ENCODE peak calls at places on chromosomes 13 and 19, in eight cellular contexts. E is left ventricle myocardium superior; W is HS-5; Q is GOT3; K is AG08395; L is activated naive CD8-positive, alpha-beta T cell treated with anti-CD3 and anti-CD28 coated beads, Interleukin-2, amount 50 U/mL, for 24 hours; A is non-pigmented ciliary epithelial cell; R is putamen. H is an unnamed sample.

GRCh38 chr13:112574476-112575294 is 13.3 kb downstream of the TUBGCP3 start:
- DNase-seq in E (no peak), W (no peak), Q (no peak), K (no peak), L (no peak), A (no peak), R (no peak), H (no peak)

GRCh38 chr19:53511933-53512374 is 26.0 kb upstream of the ZNF331 start:
- DNase-seq in E (peak; percentile 66), W (no peak), Q (no peak), K (peak; percentile 76), L (peak; percentile 52), A (peak; percentile 30), R (no peak), H (peak; percentile 87)

GRCh38 chr19:30376272-30376671 is 4.1 kb downstream of the ZNF536 start:
- DNase-seq in E (no peak), W (no peak), Q (no peak), K (no peak), L (no peak), A (no peak), R (no peak), H (no peak)

GRCh38 chr13:64441740-64442139 is 2788.4 kb downstream of the PCDH9 start:
- DNase-seq in E (no peak), W (no peak), Q (no peak), K (no peak), L (no peak), A (no peak), R (no peak), H (no peak)

GRCh38 chr13:47250141-47250540 is 353.3 kb upstream of the HTR2A start:
- DNase-seq in E (no peak), W (no peak), Q (no peak), K (peak; percentile 56), L (no peak), A (no peak), R (no peak), H (no peak)

GRCh38 chr13:30142502-30143211 is 164.7 kb downstream of the KATNAL1 start:
- DNase-seq in E (no peak), W (peak; percentile 73), Q (peak; percentile 79), K (peak; percentile 88), L (no peak), A (peak; percentile 86), R (no peak), H (peak; percentile 33)

GRCh38 chr19:56112313-56112709 is 8.8 kb downstream of the ZNF787 start:
- DNase-seq in E (no peak), W (no peak), Q (no peak), K (no peak), L (no peak), A (no peak), R (no peak), H (no peak)

GRCh38 chr19:1063030-1063908 is 3.7 kb upstream of the ARHGAP45 start:
- DNase-seq in E (peak; percentile 31), W (no peak), Q (no peak), K (no peak), L (peak; percentile 65), A (no peak), R (no peak), H (peak; percentile 56)

GRCh38 chr13:49655906-49656305 is 27.6 kb downstream of the ARL11 start:
- DNase-seq in E (no peak), W (no peak), Q (no peak), K (peak; percentile 32), L (no peak), A (no peak), R (no peak), H (no peak)

GRCh38 chr19:42568006-42568405 is 26.7 kb downstream of the CEACAM8 start:
- DNase-seq in E (no peak), W (no peak), Q (no peak), K (no peak), L (no peak), A (no peak), R (no peak), H (no peak)

GRCh38 chr13:91278888-91279287 is 68.6 kb upstream of the MIR17HG start:
- DNase-seq in E (no peak), W (no peak), Q (no peak), K (no peak), L (no peak), A (no peak), R (no peak), H (no peak)

GRCh38 chr19:28705008-28705407 is 507.9 kb downstream of the UQCRFS1 start:
- DNase-seq in E (no peak), W (peak; percentile 60), Q (peak; percentile 24), K (peak; percentile 90), L (no peak), A (peak; percentile 44), R (no peak), H (no peak)

GRCh38 chr13:94641432-94641941 is 39.8 kb downstream of the GPR180 start:
- DNase-seq in E (no peak), W (peak; percentile 15), Q (no peak), K (peak; percentile 79), L (no peak), A (peak; percentile 64), R (no peak), H (peak; percentile 87)

GRCh38 chr13:48542138-48542537 is 9.3 kb upstream of the RCBTB2 start:
- DNase-seq in E (no peak), W (no peak), Q (no peak), K (no peak), L (no peak), A (no peak), R (no peak), H (no peak)

GRCh38 chr13:46687810-46688209 is 109.2 kb downstream of the ESD start:
- DNase-seq in E (no peak), W (no peak), Q (no peak), K (peak; percentile 21), L (no peak), A (no peak), R (no peak), H (peak; percentile 85)

GRCh38 chr19:42280761-42281174 is 11.7 kb downstream of the CIC start:
- DNase-seq in E (peak; percentile 71), W (no peak), Q (no peak), K (peak; percentile 47), L (peak; percentile 46), A (no peak), R (peak; percentile 80), H (no peak)

GRCh38 chr13:106352850-106353249 is 182.6 kb downstream of the EFNB2 start:
- DNase-seq in E (no peak), W (no peak), Q (no peak), K (no peak), L (no peak), A (no peak), R (no peak), H (no peak)

GRCh38 chr13:23851106-23851505 is 38.1 kb downstream of the MIPEP start:
- DNase-seq in E (no peak), W (no peak), Q (no peak), K (no peak), L (no peak), A (no peak), R (no peak), H (no peak)

GRCh38 chr19:18273566-18274302 is 518 bp downstream of the IQCN start:
- DNase-seq in E (no peak), W (no peak), Q (no peak), K (no peak), L (no peak), A (no peak), R (no peak), H (no peak)

GRCh38 chr13:105087941-105088340 is 1447.5 kb downstream of the EFNB2 start:
- DNase-seq in E (no peak), W (no peak), Q (no peak), K (no peak), L (no peak), A (no peak), R (no peak), H (no peak)

GRCh38 chr19:39416152-39416551 is 3.7 kb downstream of the PLEKHG2 start:
- DNase-seq in E (no peak), W (no peak), Q (no peak), K (no peak), L (no peak), A (no peak), R (no peak), H (no peak)

GRCh38 chr13:39253774-39254173 is 215.5 kb downstream of the NHLRC3 start:
- DNase-seq in E (no peak), W (no peak), Q (no peak), K (no peak), L (no peak), A (peak; percentile 9), R (no peak), H (no peak)

GRCh38 chr19:16376649-16377048 is 52.0 kb downstream of the KLF2 start:
- DNase-seq in E (no peak), W (no peak), Q (no peak), K (no peak), L (peak; percentile 50), A (no peak), R (no peak), H (peak; percentile 25)

GRCh38 chr13:97975851-97976550 is 22.5 kb downstream of the IPO5 start:
- DNase-seq in E (peak; percentile 96), W (no peak), Q (peak; percentile 67), K (peak; percentile 97), L (peak; percentile 89), A (no peak), R (peak; percentile 93), H (peak; percentile 85)

GRCh38 chr19:12202250-12202649 is 39.4 kb downstream of the ZNF136 start:
- DNase-seq in E (peak; percentile 51), W (no peak), Q (no peak), K (no peak), L (peak; percentile 59), A (no peak), R (no peak), H (peak; percentile 48)

GRCh38 chr13:90867336-90867683 is 480.2 kb upstream of the MIR17HG start:
- DNase-seq in E (peak; percentile 66), W (peak; percentile 20), Q (no peak), K (peak; percentile 60), L (peak; percentile 19), A (peak; percentile 57), R (peak; percentile 24), H (peak; percentile 83)

GRCh38 chr19:6229951-6230712 is 49.6 kb downstream of the MLLT1 start:
- DNase-seq in E (no peak), W (no peak), Q (no peak), K (no peak), L (no peak), A (no peak), R (no peak), H (no peak)

GRCh38 chr19:10033614-10034013 is 20.3 kb downstream of the RDH8 start:
- DNase-seq in E (no peak), W (no peak), Q (no peak), K (no peak), L (no peak), A (no peak), R (no peak), H (no peak)

GRCh38 chr19:16301999-16302694 is 22.5 kb upstream of the KLF2 start:
- DNase-seq in E (no peak), W (no peak), Q (no peak), K (peak; percentile 32), L (no peak), A (no peak), R (no peak), H (peak; percentile 43)

GRCh38 chr19:8028951-8029491 is 23.5 kb upstream of the CCL25 start:
- DNase-seq in E (no peak), W (no peak), Q (no peak), K (no peak), L (no peak), A (no peak), R (no peak), H (no peak)

GRCh38 chr13:42333613-42334328 is 61.8 kb downstream of the AKAP11 start:
- DNase-seq in E (no peak), W (no peak), Q (no peak), K (peak; percentile 13), L (no peak), A (peak; percentile 28), R (peak; percentile 9), H (peak; percentile 69)